ENCODE peak calls at places on chromosomes 2 and 18, in four cellular contexts. J is GM12878, W is HepG2, B is K562. Y is an unnamed sample.

GRCh38 chr2:40824269-40824668 is 372.4 kb upstream of the SLC8A1 start:
- DNase-seq in B (no peak), J (no peak), W (no peak), Y (no peak)

GRCh38 chr2:199019898-199020507 is 437.7 kb downstream of the SATB2 start:
- DNase-seq in B (no peak), W (peak; percentile 13), J (no peak), Y (peak; percentile 32)

GRCh38 chr2:39377226-39377939 is 59.7 kb downstream of the MAP4K3 start:
- DNase-seq in W (no peak), J (peak; percentile 81), B (peak; percentile 10), Y (no peak)

GRCh38 chr2:44118257-44118656 is 50.4 kb upstream of the PPM1B start:
- DNase-seq in B (peak; percentile 8), W (no peak), J (no peak), Y (no peak)

GRCh38 chr2:197071790-197072436 is 145.4 kb upstream of the PGAP1 start:
- DNase-seq in W (no peak), J (no peak), B (no peak), Y (no peak)

GRCh38 chr2:135948642-135949355 is 36.6 kb downstream of the DARS1 start:
- DNase-seq in W (no peak), J (no peak), B (peak; percentile 23), Y (no peak)

GRCh38 chr2:86522711-86523110 is 40.5 kb downstream of the CHMP3 start:
- DNase-seq in B (no peak), J (no peak), W (no peak), Y (no peak)

GRCh38 chr2:200131307-200131706 is 175.2 kb upstream of the SPATS2L start:
- DNase-seq in W (no peak), J (no peak), B (no peak), Y (no peak)

GRCh38 chr18:5058768-5059539 is 138.1 kb downstream of the AKAIN1 start:
- DNase-seq in J (peak; percentile 26), B (no peak), W (no peak), Y (no peak)

GRCh38 chr2:120910956-120911951 is 175.6 kb downstream of the GLI2 start:
- DNase-seq in J (no peak), W (no peak), B (no peak), Y (peak; percentile 24)

GRCh38 chr2:46552086-46552485 is 72.7 kb downstream of the TMEM247 start:
- DNase-seq in B (no peak), J (no peak), W (no peak), Y (no peak)

GRCh38 chr18:59662008-59662701 is 35.1 kb downstream of the CCBE1 start:
- DNase-seq in J (no peak), W (no peak), B (no peak), Y (no peak)

GRCh38 chr2:181923123-181923522 is 31.6 kb downstream of the ITPRID2 start:
- DNase-seq in B (no peak), J (no peak), W (no peak), Y (no peak)

GRCh38 chr2:128396500-128396891 is 77.8 kb upstream of the HS6ST1 start:
- DNase-seq in W (no peak), J (no peak), B (no peak), Y (peak; percentile 60)

GRCh38 chr2:105873721-105874120 is 129.0 kb downstream of the NCK2 start:
- DNase-seq in B (peak; percentile 85), W (peak; percentile 42), J (peak; percentile 71), Y (no peak)

GRCh38 chr2:86311879-86312278 is 25.5 kb downstream of the REEP1 start:
- DNase-seq in B (no peak), J (no peak), W (no peak), Y (no peak)

GRCh38 chr18:10927290-10927979 is 221.9 kb downstream of the PIEZO2 start:
- DNase-seq in B (no peak), J (no peak), W (no peak), Y (no peak)

GRCh38 chr2:156565066-156565710 is 129.0 kb downstream of the GPD2 start:
- DNase-seq in W (no peak), J (no peak), B (no peak), Y (no peak)

GRCh38 chr2:163213699-163214098 is 375.1 kb upstream of the KCNH7 start:
- DNase-seq in J (no peak), W (no peak), B (no peak), Y (no peak)

GRCh38 chr2:230908595-230909191 is 16.3 kb downstream of the GPR55 start:
- DNase-seq in B (peak; percentile 82), J (no peak), W (peak; percentile 59), Y (no peak)

GRCh38 chr18:32552421-32553030 is 81.8 kb upstream of the GAREM1 start:
- DNase-seq in J (no peak), B (peak; percentile 56), W (peak; percentile 68), Y (peak; percentile 67)

GRCh38 chr2:120570546-120570945 is 165.1 kb upstream of the GLI2 start:
- DNase-seq in B (no peak), W (no peak), J (no peak), Y (no peak)

GRCh38 chr2:11533278-11534077 is at the start of gene GREB1:
- DNase-seq in J (no peak), B (no peak), W (peak; percentile 68), Y (no peak)

GRCh38 chr2:19651466-19651865 is 250.3 kb downstream of the TTC32 start:
- DNase-seq in J (no peak), B (no peak), W (no peak), Y (no peak)

GRCh38 chr2:19649785-19650380 is 251.9 kb downstream of the TTC32 start:
- DNase-seq in B (no peak), W (no peak), J (no peak), Y (no peak)

GRCh38 chr2:19652811-19653210 is 249.0 kb downstream of the TTC32 start:
- DNase-seq in B (no peak), J (no peak), W (no peak), Y (no peak)

GRCh38 chr2:19654310-19655090 is 247.3 kb downstream of the TTC32 start:
- DNase-seq in W (no peak), J (no peak), B (no peak), Y (no peak)

GRCh38 chr2:19653336-19653908 is 248.4 kb downstream of the TTC32 start:
- DNase-seq in W (no peak), B (no peak), J (no peak), Y (no peak)
- TF ChIP-seq NR2C2 in W (no peak), B (no peak), J (no peak), Y (no peak)

DNA sequence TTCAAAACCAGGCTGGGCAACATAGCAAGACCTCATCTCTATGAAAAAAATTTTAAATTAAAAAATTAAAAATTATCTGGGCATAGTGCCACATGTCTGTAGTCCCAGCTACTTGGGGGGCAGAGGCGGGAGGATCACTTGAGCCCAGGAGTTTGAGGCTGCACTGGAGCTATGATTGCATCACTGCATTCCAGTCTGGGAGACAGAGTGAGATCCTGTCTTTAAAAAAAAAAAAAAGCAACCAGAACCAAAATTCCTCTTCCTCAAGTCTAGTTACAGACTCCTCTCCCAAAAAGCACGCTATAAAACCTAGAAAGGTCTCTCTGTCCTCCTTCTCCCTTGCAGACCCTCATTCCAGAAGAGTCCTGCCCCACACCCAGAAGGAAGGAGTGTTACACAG is 23.9 kb downstream of the TNFAIP6 start:
- DNase-seq in B (no peak), W (no peak), J (no peak), Y (no peak)
- TF ChIP-seq NR2C2 in B (no peak), W (no peak), J (no peak), Y (no peak)

GRCh38 chr2:173929441-173929840 is 35.7 kb downstream of the SP3 start:
- DNase-seq in W (no peak), J (no peak), B (no peak), Y (no peak)
- TF ChIP-seq NR2C2 in W (no peak), J (no peak), B (no peak), Y (no peak)

GRCh38 chr18:60987963-60988362 is 345.3 kb upstream of the CDH20 start:
- DNase-seq in W (no peak), J (no peak), B (no peak), Y (no peak)

GRCh38 chr18:60981651-60982050 is 351.6 kb upstream of the CDH20 start:
- DNase-seq in W (no peak), B (no peak), J (no peak), Y (no peak)

GRCh38 chr18:60982296-60982695 is 350.9 kb upstream of the CDH20 start:
- DNase-seq in B (no peak), W (no peak), J (no peak), Y (no peak)

GRCh38 chr18:60982958-60983357 is 350.3 kb upstream of the CDH20 start:
- DNase-seq in B (no peak), W (no peak), J (no peak), Y (no peak)

GRCh38 chr18:60984496-60984895 is 348.7 kb upstream of the CDH20 start:
- DNase-seq in W (no peak), J (no peak), B (no peak), Y (no peak)
- TF ChIP-seq NR2C2 in W (no peak), J (no peak), B (no peak), Y (no peak)

GRCh38 chr2:112656679-112657078 is 10.9 kb downstream of the SLC20A1 start:
- DNase-seq in W (no peak), J (no peak), B (no peak), Y (no peak)

GRCh38 chr2:112661656-112662305 is 16.0 kb downstream of the SLC20A1 start:
- DNase-seq in J (no peak), B (no peak), W (no peak), Y (no peak)

GRCh38 chr2:112658301-112658700 is 12.6 kb downstream of the SLC20A1 start:
- DNase-seq in B (no peak), W (no peak), J (no peak), Y (no peak)

GRCh38 chr2:112660138-112660537 is 14.4 kb downstream of the SLC20A1 start:
- DNase-seq in B (no peak), J (no peak), W (no peak), Y (no peak)

DNA sequence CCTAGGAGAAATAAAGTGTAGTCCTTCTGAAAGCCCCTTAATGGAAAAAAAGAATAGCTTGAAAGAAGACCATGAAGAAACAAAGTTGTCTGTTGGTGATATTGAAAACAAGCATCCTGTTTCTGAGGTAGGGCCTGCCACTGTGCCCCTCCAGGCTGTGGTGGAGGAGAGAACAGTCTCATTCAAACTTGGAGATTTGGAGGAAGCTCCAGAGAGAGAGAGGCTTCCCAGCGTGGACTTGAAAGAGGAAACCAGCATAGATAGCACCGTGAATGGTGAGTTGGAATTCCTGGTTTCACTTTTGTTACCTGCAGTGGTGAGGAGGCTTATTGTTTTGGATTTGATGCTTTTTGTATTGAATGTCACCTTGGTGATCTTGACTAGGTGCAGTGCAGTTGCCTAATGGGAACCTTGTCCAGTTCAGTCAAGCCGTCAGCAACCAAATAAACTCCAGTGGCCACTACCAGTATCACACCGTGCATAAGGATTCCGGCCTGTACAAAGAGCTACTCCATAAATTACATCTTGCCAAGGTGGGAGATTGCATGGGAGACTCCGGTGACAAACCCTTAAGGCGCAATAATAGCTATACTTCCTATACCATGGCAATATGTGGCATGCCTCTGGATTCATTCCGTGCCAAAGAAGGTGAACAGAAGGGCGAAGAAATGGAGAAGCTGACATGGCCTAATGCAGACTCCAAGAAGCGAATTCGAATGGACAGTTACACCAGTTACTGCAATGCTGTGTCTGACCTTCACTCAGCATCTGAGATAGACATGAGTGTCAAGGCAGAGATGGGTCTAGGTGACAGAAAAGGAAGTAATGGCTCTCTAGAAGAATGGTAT is 13.3 kb downstream of the SLC20A1 start:
- DNase-seq in B (no peak), J (no peak), W (no peak), Y (no peak)
- TF ChIP-seq NR2C2 in B (no peak), J (no peak), W (no peak), Y (no peak)

DNA sequence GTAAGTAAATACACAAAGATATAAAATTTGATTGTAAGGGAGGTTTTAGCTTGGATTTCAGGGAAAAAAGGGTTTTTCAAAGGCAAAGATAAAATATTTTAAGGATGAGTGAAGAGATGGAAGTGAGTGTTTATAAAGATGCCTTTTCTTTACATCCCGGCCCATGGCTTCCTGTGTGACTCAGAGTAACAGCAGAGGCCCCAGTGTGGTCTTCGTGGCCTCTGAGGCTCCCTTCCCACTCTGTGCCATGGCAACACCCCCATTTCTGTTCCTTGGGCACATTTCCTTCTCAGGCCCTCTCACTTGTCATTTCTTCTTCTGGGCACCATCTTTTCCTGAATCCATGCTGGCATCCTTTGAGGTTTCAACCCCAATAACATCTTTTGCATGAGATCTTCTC is 92.6 kb upstream of the TMEM18 start:
- DNase-seq in W (no peak), B (no peak), J (no peak), Y (no peak)
- TF ChIP-seq NR2C2 in W (no peak), B (no peak), J (no peak), Y (no peak)

Y was measured in WTC11.